ENCODE peak calls at places on chromosome 16, in five cellular contexts. H is HAP-1, S is COR-L47, W is NCI-H774, Y is HT-29. Q is an unnamed sample.

GRCh38 chr16:89903908-89904515 is 14.7 kb upstream of the MC1R start:
- DNase-seq in H (no peak), S (no peak), W (no peak), Y (no peak), Q (no peak)

GRCh38 chr16:82603784-82604411 is 22.9 kb upstream of the CDH13 start:
- DNase-seq in H (peak; percentile 79), S (no peak), W (no peak), Y (peak; percentile 48), Q (peak; percentile 76)

GRCh38 chr16:3007957-3008748 is 4.6 kb upstream of the CLDN9 start:
- DNase-seq in H (peak; percentile 62), S (no peak), W (no peak), Y (peak; percentile 32), Q (no peak)

GRCh38 chr16:64196444-64196843 is 925.4 kb downstream of the CDH11 start:
- DNase-seq in H (no peak), S (no peak), W (no peak), Y (no peak), Q (no peak)

GRCh38 chr16:46974352-46974751 is 878 bp upstream of the DNAJA2 start:
- DNase-seq in H (no peak), S (no peak), W (no peak), Y (peak; percentile 43), Q (peak; percentile 12)

GRCh38 chr16:88610080-88610479 is 28.3 kb upstream of the IL17C start:
- DNase-seq in H (no peak), S (no peak), W (no peak), Y (no peak), Q (no peak)

GRCh38 chr16:12271006-12271405 is 294.5 kb downstream of the SNX29 start:
- DNase-seq in H (peak; percentile 34), S (peak; percentile 22), W (peak; percentile 21), Y (peak; percentile 23), Q (peak; percentile 33)

GRCh38 chr16:17784073-17784472 is 313.3 kb upstream of the XYLT1 start:
- DNase-seq in H (no peak), S (no peak), W (no peak), Y (peak; percentile 3), Q (peak; percentile 56)

GRCh38 chr16:75238132-75238852 is 13.1 kb downstream of the BCAR1 start:
- DNase-seq in H (no peak), S (peak; percentile 64), W (no peak), Y (no peak), Q (peak; percentile 95)

GRCh38 chr16:63682844-63683243 is 1439.0 kb downstream of the CDH11 start:
- DNase-seq in H (no peak), S (no peak), W (no peak), Y (no peak), Q (no peak)

GRCh38 chr16:15482068-15482747 is 47.8 kb downstream of the BMERB1 start:
- DNase-seq in H (no peak), S (no peak), W (no peak), Y (peak; percentile 92), Q (peak; percentile 81)

GRCh38 chr16:57297856-57298255 is 13.4 kb upstream of the PLLP start:
- DNase-seq in H (peak; percentile 31), S (no peak), W (no peak), Y (no peak), Q (no peak)

GRCh38 chr16:82960923-82961322 is 334.2 kb downstream of the CDH13 start:
- DNase-seq in H (no peak), S (no peak), W (no peak), Y (no peak), Q (no peak)

GRCh38 chr16:74936902-74937560 is 47.9 kb downstream of the WDR59 start:
- DNase-seq in H (no peak), S (no peak), W (no peak), Y (peak; percentile 53), Q (peak; percentile 26)

GRCh38 chr16:69417537-69418199 is 6.8 kb upstream of the CYB5B start:
- DNase-seq in H (no peak), S (no peak), W (no peak), Y (peak; percentile 38), Q (peak; percentile 41)

GRCh38 chr16:10485698-10486382 is 94.6 kb downstream of the EMP2 start:
- DNase-seq in H (no peak), S (no peak), W (no peak), Y (no peak), Q (no peak)

GRCh38 chr16:70476272-70477020 is 22.1 kb downstream of the FCSK start:
- DNase-seq in H (no peak), S (no peak), W (no peak), Y (peak; percentile 88), Q (peak; percentile 87)

GRCh38 chr16:81940781-81941560 is 70.3 kb downstream of the SDR42E1 start:
- DNase-seq in H (peak; percentile 47), S (peak; percentile 34), W (no peak), Y (peak; percentile 73), Q (peak; percentile 52)

GRCh38 chr16:59179446-59180082 is 445.4 kb upstream of the GOT2 start:
- DNase-seq in H (no peak), S (no peak), W (no peak), Y (no peak), Q (no peak)

GRCh38 chr16:65769055-65769465 is 597.4 kb upstream of the CDH5 start:
- DNase-seq in H (no peak), S (no peak), W (no peak), Y (no peak), Q (peak; percentile 20)

GRCh38 chr16:27242868-27243590 is 25.5 kb downstream of the NSMCE1 start:
- DNase-seq in H (no peak), S (peak; percentile 48), W (no peak), Y (no peak), Q (peak; percentile 88)